ENCODE peak calls at places on chromosome 5, in four cellular contexts. K, W, E and B are unnamed samples.
A peak's percentile ranks its signal among the peaks of the same experiment; 100 is the strongest.

GRCh38 chr5:178454308-178454707 is 135.9 kb downstream of the COL23A1 start:
- DNase-seq in K (no peak), E (no peak), W (peak; percentile 57), B (peak; percentile 12)

GRCh38 chr5:3310551-3311340 is 284.9 kb upstream of the IRX1 start:
- DNase-seq in E (no peak), W (no peak), K (no peak), B (no peak)

GRCh38 chr5:74394924-74395880 is 245.3 kb downstream of the ENC1 start:
- DNase-seq in W (peak; percentile 90), E (peak; percentile 82), K (no peak), B (peak; percentile 79)

GRCh38 chr5:132019337-132019736 is 7.9 kb upstream of the ACSL6 start:
- DNase-seq in W (no peak), E (no peak), K (no peak), B (no peak)

GRCh38 chr5:62779010-62779422 is 200.4 kb downstream of the LRRC70 start:
- DNase-seq in E (no peak), K (peak; percentile 60), W (peak; percentile 82), B (peak; percentile 41)

GRCh38 chr5:122327110-122327509 is 15.1 kb downstream of the SNCAIP start:
- DNase-seq in K (no peak), E (no peak), W (no peak), B (no peak)

GRCh38 chr5:61332369-61332745 is 299 bp downstream of the ZSWIM6 start:
- DNase-seq in E (no peak), K (no peak), W (peak; percentile 43), B (no peak)

GRCh38 chr5:43772601-43773031 is 169.6 kb downstream of the NNT start:
- DNase-seq in K (peak; percentile 73), E (no peak), W (peak; percentile 65), B (no peak)

GRCh38 chr5:72067682-72068470 is 39.4 kb upstream of the MAP1B start:
- DNase-seq in K (peak; percentile 85), W (peak; percentile 75), E (no peak), B (no peak)

GRCh38 chr5:179413711-179414458 is 68.6 kb upstream of the ADAMTS2 start:
- DNase-seq in W (no peak), E (no peak), K (no peak), B (no peak)

GRCh38 chr5:132030610-132031009 is 19.2 kb upstream of the ACSL6 start:
- DNase-seq in K (no peak), E (no peak), W (no peak), B (no peak)

GRCh38 chr5:140013536-140013935 is 29.6 kb downstream of the NRG2 start:
- DNase-seq in E (no peak), K (no peak), W (no peak), B (no peak)

GRCh38 chr5:118249386-118249785 is 739.0 kb downstream of the DTWD2 start:
- DNase-seq in E (no peak), W (no peak), K (no peak), B (no peak)

GRCh38 chr5:119453045-119453383 is 717 bp downstream of the HSD17B4 start:
- DNase-seq in E (no peak), K (peak; percentile 38), W (no peak), B (no peak)

GRCh38 chr5:166746506-166746905 is 1544.9 kb upstream of the WWC1 start:
- DNase-seq in K (no peak), E (no peak), W (no peak), B (no peak)

GRCh38 chr5:180866296-180866695 is 5.2 kb upstream of the ZFP62 start:
- DNase-seq in E (no peak), K (no peak), W (no peak), B (no peak)

GRCh38 chr5:40202852-40203440 is 476.8 kb upstream of the PTGER4 start:
- DNase-seq in E (no peak), W (no peak), K (no peak), B (no peak)

GRCh38 chr5:113099822-113100221 is 123.2 kb downstream of the DCP2 start:
- DNase-seq in W (no peak), K (no peak), E (no peak), B (no peak)

GRCh38 chr5:56838409-56839039 is 23.2 kb downstream of the MAP3K1 start:
- DNase-seq in E (no peak), K (peak; percentile 74), W (peak; percentile 63), B (no peak)

GRCh38 chr5:38755171-38755570 is 90.6 kb upstream of the OSMR start:
- DNase-seq in K (peak; percentile 68), W (no peak), E (no peak), B (no peak)

GRCh38 chr5:151739939-151740335 is 18.5 kb downstream of the ATOX1 start:
- DNase-seq in W (peak; percentile 98), K (peak; percentile 94), E (no peak), B (no peak)

GRCh38 chr5:128673970-128674369 is 135.9 kb upstream of the FBN2 start:
- DNase-seq in W (peak; percentile 69), E (no peak), K (no peak), B (no peak)

GRCh38 chr5:9363026-9363793 is 182.7 kb downstream of the SEMA5A start:
- DNase-seq in K (no peak), W (peak; percentile 71), E (no peak), B (no peak)

GRCh38 chr5:140136624-140137023 is 10.9 kb downstream of the IGIP start:
- DNase-seq in W (no peak), K (no peak), E (no peak), B (no peak)

GRCh38 chr5:72633649-72634048 is 126.4 kb upstream of the ZNF366 start:
- DNase-seq in K (peak; percentile 82), E (no peak), W (no peak), B (no peak)

GRCh38 chr5:142221091-142221860 is 103.5 kb downstream of the SPRY4 start:
- DNase-seq in W (no peak), E (no peak), K (peak; percentile 20), B (no peak)
- H2BK15ac ChIP-seq in W (no peak overlapping the region), E (no peak overlapping the region), K (peak overlapping the region; percentile 27), B (no peak overlapping the region)

GRCh38 chr5:11422342-11422741 is 481.9 kb downstream of the CTNND2 start:
- DNase-seq in K (no peak), W (no peak), E (no peak), B (no peak)
- H4K5ac ChIP-seq in K (no peak overlapping the region), W (no peak overlapping the region), E (no peak overlapping the region), B (no peak overlapping the region)

DNA sequence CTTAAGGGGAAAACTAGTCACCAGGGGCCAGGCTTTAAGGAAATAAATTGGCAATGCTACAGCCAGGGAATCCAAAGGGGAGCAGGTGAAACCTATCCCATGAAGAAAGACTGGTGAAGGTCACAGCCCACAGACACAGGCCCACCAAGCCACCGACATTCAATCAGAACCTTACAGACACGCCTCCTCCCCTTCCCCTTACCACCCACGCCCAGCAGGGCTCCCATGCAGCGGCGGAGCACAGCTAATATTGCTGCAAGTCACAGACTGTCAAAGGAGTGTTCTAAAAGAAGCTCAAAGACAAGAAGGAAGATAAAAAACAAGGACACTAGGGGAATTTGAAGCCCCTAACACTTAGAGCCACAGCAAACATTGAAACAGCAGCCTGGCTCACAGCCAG is 91.2 kb downstream of the MED10 start:
- DNase-seq in W (no peak), E (no peak), K (no peak), B (no peak)
- H3K23ac ChIP-seq in W (no peak overlapping the region), E (no peak overlapping the region), K (no peak overlapping the region), B (no peak overlapping the region)

DNA sequence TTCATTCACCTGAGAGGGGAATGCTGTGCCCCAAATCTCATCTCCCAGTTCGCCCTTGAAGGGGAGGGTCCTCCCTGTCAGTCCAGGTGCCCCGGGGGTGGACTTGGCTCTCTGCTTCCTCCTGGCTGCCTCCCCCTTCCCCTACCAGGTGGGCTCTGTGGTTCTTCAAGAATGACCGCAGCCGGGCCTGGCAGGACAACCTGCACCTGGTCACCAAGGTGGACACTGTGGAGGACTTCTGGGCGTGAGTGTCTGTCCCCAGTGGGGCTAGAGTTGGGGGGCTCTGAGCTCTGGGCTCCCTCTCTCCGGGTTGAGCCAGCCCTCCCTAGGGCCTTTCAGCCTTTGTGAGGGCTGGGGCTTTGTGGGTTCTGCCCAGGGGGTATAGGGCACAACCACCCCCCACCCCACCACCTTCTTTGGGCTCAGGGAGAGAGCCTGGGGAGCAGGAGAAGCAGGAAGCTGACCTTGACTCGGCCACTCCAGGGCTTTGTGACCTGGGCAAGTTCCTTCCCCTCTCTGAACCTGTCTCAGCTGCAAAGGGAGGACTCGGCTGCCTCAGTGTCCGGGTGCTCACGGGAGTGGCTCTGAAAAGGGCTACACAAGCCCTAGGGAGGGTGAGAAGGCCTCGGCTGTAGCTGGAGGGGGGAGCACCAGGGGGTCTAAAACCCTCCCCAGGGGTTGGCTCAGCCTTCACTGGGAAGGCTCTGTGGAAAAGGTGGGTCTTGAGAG is 3.6 kb upstream of the TSPAN17 start:
- DNase-seq in E (no peak), W (no peak), K (no peak), B (no peak)
- H2BK15ac ChIP-seq in E (no peak overlapping the region), W (no peak overlapping the region), K (no peak overlapping the region), B (no peak overlapping the region)

GRCh38 chr5:135813758-135814157 is 20.7 kb upstream of the SLC25A48 start:
- DNase-seq in K (no peak), W (no peak), E (no peak), B (no peak)
- H4K5ac ChIP-seq in K (no peak overlapping the region), W (no peak overlapping the region), E (no peak overlapping the region), B (no peak overlapping the region)

GRCh38 chr5:138096363-138096762 is 12.5 kb downstream of the WNT8A start:
- DNase-seq in K (no peak), W (no peak), E (no peak), B (no peak)

GRCh38 chr5:138092301-138092700 is 8.5 kb downstream of the WNT8A start:
- DNase-seq in K (no peak), E (no peak), W (no peak), B (no peak)

GRCh38 chr5:138093036-138093435 is 9.2 kb downstream of the WNT8A start:
- DNase-seq in W (no peak), K (no peak), E (no peak), B (no peak)

GRCh38 chr5:138095100-138095907 is 11.5 kb downstream of the WNT8A start:
- DNase-seq in E (no peak), K (no peak), W (no peak), B (peak; percentile 58)

DNA sequence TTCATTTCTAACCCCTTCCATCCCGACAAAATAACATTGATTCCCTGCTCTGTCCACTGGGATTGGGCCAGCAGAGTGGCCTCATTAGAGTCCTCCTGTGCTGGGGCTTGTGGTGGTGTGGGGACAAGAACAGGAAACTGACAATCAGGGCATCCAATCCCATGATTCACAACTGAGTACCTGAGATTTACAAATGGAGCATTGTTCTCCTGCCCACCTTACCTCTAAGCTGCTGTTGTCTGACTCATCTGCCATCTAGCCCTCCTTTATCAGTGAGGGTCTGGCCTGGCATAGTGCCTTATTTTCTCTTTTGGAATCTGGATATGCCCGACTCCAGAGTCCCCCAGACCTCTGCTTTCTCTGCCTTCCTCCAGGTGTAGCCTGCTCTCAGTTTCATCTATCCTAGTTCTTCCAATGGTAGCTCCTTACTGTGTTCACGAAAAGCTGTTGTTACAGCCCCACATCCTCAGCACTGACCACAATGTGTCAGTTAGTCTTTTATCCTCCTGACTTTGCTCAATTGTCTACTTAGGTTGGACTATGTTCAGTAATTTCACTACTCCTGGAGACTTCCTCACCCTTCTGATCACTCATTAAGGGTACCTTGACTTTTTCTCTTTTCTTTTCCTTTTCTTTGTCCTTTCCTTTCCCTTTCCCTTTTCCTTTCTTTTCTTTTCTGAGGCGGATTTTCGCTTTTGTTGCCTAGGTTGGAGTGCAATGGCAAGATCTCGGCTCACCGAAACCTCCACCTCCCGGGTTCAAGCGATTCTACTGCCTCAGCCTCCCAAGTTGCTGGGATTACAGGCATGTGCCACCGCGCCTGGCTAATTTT is 13.4 kb downstream of the WNT8A start:
- DNase-seq in E (no peak), K (no peak), W (no peak), B (no peak)
- H3K23ac ChIP-seq in E (no peak overlapping the region), K (no peak overlapping the region), W (no peak overlapping the region), B (no peak overlapping the region)